ENCODE peak calls at places on chromosome 19, in five cellular contexts. One of them, this sample, is unnamed. For H3K9me3 and H3K36me3, the result is how much of the 10 kb centered on the place peaks cover.

GRCh38 chr19:17553256-17553655 is 2.2 kb upstream of the COLGALT1 start:
- DNase-seq in SK-N-SH: no peak
- DNase-seq in CD4-positive, alpha-beta memory T cell: no peak
- DNase-seq in esophagus muscularis mucosa: no peak
- DNase-seq in body of pancreas: peak
- DNase-seq in this sample: no peak

GRCh38 chr19:18160792-18161690 is 8.1 kb downstream of the PIK3R2 start:
- DNase-seq in SK-N-SH: peak
- DNase-seq in CD4-positive, alpha-beta memory T cell: peak
- DNase-seq in esophagus muscularis mucosa: no peak
- DNase-seq in body of pancreas: peak
- DNase-seq in this sample: peak

GRCh38 chr19:29533578-29534544 is 8.1 kb downstream of the VSTM2B start:
- DNase-seq in SK-N-SH: no peak
- DNase-seq in CD4-positive, alpha-beta memory T cell: no peak
- DNase-seq in esophagus muscularis mucosa: no peak
- DNase-seq in body of pancreas: no peak
- DNase-seq in this sample: no peak

GRCh38 chr19:17125728-17126677 is 50.4 kb downstream of the MYO9B start:
- DNase-seq in SK-N-SH: peak
- DNase-seq in CD4-positive, alpha-beta memory T cell: peak
- DNase-seq in esophagus muscularis mucosa: no peak
- DNase-seq in body of pancreas: peak
- DNase-seq in this sample: peak

GRCh38 chr19:41323430-41324125 is 13.6 kb downstream of the CCDC97 start:
- DNase-seq in SK-N-SH: peak
- DNase-seq in CD4-positive, alpha-beta memory T cell: no peak
- DNase-seq in esophagus muscularis mucosa: no peak
- DNase-seq in body of pancreas: peak
- DNase-seq in this sample: no peak

GRCh38 chr19:45446295-45446694 is 21.5 kb upstream of the FOSB start:
- DNase-seq in SK-N-SH: peak
- DNase-seq in CD4-positive, alpha-beta memory T cell: no peak
- DNase-seq in esophagus muscularis mucosa: no peak
- DNase-seq in body of pancreas: no peak
- DNase-seq in this sample: peak

GRCh38 chr19:50772408-50773311 is 2.4 kb downstream of the GPR32 start:
- DNase-seq in SK-N-SH: peak
- DNase-seq in CD4-positive, alpha-beta memory T cell: no peak
- DNase-seq in esophagus muscularis mucosa: no peak
- DNase-seq in body of pancreas: no peak
- DNase-seq in this sample: no peak

GRCh38 chr19:47176071-47176626 is 45.5 kb downstream of the SAE1 start:
- DNase-seq in SK-N-SH: no peak
- DNase-seq in CD4-positive, alpha-beta memory T cell: no peak
- DNase-seq in esophagus muscularis mucosa: no peak
- DNase-seq in body of pancreas: no peak
- DNase-seq in this sample: no peak

GRCh38 chr19:15476334-15476733 is 3.0 kb downstream of the PGLYRP2 start:
- DNase-seq in SK-N-SH: no peak
- DNase-seq in CD4-positive, alpha-beta memory T cell: no peak
- DNase-seq in esophagus muscularis mucosa: no peak
- DNase-seq in body of pancreas: no peak
- DNase-seq in this sample: no peak

GRCh38 chr19:35273686-35274259 is 5.0 kb downstream of the USF2 start:
- DNase-seq in SK-N-SH: no peak
- DNase-seq in CD4-positive, alpha-beta memory T cell: no peak
- DNase-seq in esophagus muscularis mucosa: no peak
- DNase-seq in body of pancreas: no peak
- DNase-seq in this sample: no peak

GRCh38 chr19:14310055-14310454 is 71.2 kb upstream of the ADGRE5 start:
- DNase-seq in SK-N-SH: no peak
- DNase-seq in CD4-positive, alpha-beta memory T cell: no peak
- DNase-seq in esophagus muscularis mucosa: no peak
- DNase-seq in body of pancreas: no peak
- DNase-seq in this sample: no peak

GRCh38 chr19:29194658-29195057 is 18.3 kb downstream of the UQCRFS1 start:
- DNase-seq in SK-N-SH: no peak
- DNase-seq in CD4-positive, alpha-beta memory T cell: no peak
- DNase-seq in esophagus muscularis mucosa: no peak
- DNase-seq in body of pancreas: no peak
- DNase-seq in this sample: no peak

GRCh38 chr19:18397242-18398202 is at the start of gene LRRC25:
- DNase-seq in SK-N-SH: peak
- DNase-seq in CD4-positive, alpha-beta memory T cell: no peak
- DNase-seq in esophagus muscularis mucosa: no peak
- DNase-seq in body of pancreas: no peak
- DNase-seq in this sample: peak

GRCh38 chr19:7904074-7905020 is 670 bp downstream of the MAP2K7 start:
- DNase-seq in SK-N-SH: peak
- DNase-seq in CD4-positive, alpha-beta memory T cell: peak
- DNase-seq in esophagus muscularis mucosa: no peak
- DNase-seq in body of pancreas: no peak
- DNase-seq in this sample: peak

GRCh38 chr19:18649371-18650047 is 12.7 kb downstream of the KLHL26 start:
- DNase-seq in SK-N-SH: no peak
- DNase-seq in CD4-positive, alpha-beta memory T cell: no peak
- DNase-seq in esophagus muscularis mucosa: no peak
- DNase-seq in body of pancreas: peak
- DNase-seq in this sample: no peak

GRCh38 chr19:7869910-7870511 is 4.2 kb downstream of the PRR36 start:
- DNase-seq in SK-N-SH: peak
- DNase-seq in CD4-positive, alpha-beta memory T cell: peak
- DNase-seq in esophagus muscularis mucosa: no peak
- DNase-seq in body of pancreas: peak
- DNase-seq in this sample: peak

GRCh38 chr19:17441241-17442135 is 7.0 kb downstream of the TMEM221 start:
- DNase-seq in SK-N-SH: peak
- DNase-seq in CD4-positive, alpha-beta memory T cell: no peak
- DNase-seq in esophagus muscularis mucosa: no peak
- DNase-seq in body of pancreas: peak
- DNase-seq in this sample: peak

GRCh38 chr19:17560205-17560595 is 4.8 kb downstream of the COLGALT1 start:
- DNase-seq in SK-N-SH: no peak
- DNase-seq in CD4-positive, alpha-beta memory T cell: no peak
- DNase-seq in esophagus muscularis mucosa: no peak
- DNase-seq in body of pancreas: peak
- DNase-seq in this sample: no peak

GRCh38 chr19:38522915-38523314 is 89.4 kb downstream of the RYR1 start:
- DNase-seq in SK-N-SH: no peak
- DNase-seq in CD4-positive, alpha-beta memory T cell: no peak
- DNase-seq in esophagus muscularis mucosa: no peak
- DNase-seq in body of pancreas: no peak
- DNase-seq in this sample: no peak

GRCh38 chr19:4510435-4511255 is 7.6 kb downstream of the PLIN4 start:
- DNase-seq in SK-N-SH: no peak
- DNase-seq in CD4-positive, alpha-beta memory T cell: no peak
- DNase-seq in esophagus muscularis mucosa: no peak
- DNase-seq in body of pancreas: no peak
- DNase-seq in this sample: no peak

GRCh38 chr19:18021121-18021755 is 13.3 kb downstream of the ARRDC2 start:
- DNase-seq in SK-N-SH: no peak
- DNase-seq in CD4-positive, alpha-beta memory T cell: peak
- DNase-seq in esophagus muscularis mucosa: peak
- DNase-seq in body of pancreas: peak
- DNase-seq in this sample: no peak

GRCh38 chr19:12937243-12938053 is 961 bp upstream of the CALR start:
- DNase-seq in SK-N-SH: peak
- DNase-seq in CD4-positive, alpha-beta memory T cell: no peak
- DNase-seq in esophagus muscularis mucosa: peak
- DNase-seq in body of pancreas: peak
- DNase-seq in this sample: no peak

GRCh38 chr19:35843676-35844481 is 8.4 kb downstream of the NPHS1 start:
- DNase-seq in SK-N-SH: peak
- DNase-seq in CD4-positive, alpha-beta memory T cell: no peak
- DNase-seq in esophagus muscularis mucosa: no peak
- DNase-seq in body of pancreas: peak
- DNase-seq in this sample: no peak

GRCh38 chr19:22612316-22612715 is 21.8 kb upstream of the ZNF492 start:
- DNase-seq in SK-N-SH: no peak
- DNase-seq in CD4-positive, alpha-beta memory T cell: no peak
- DNase-seq in esophagus muscularis mucosa: no peak
- DNase-seq in body of pancreas: no peak
- DNase-seq in this sample: no peak

GRCh38 chr19:22607653-22608430 is 26.3 kb upstream of the ZNF492 start:
- DNase-seq in SK-N-SH: no peak
- DNase-seq in CD4-positive, alpha-beta memory T cell: no peak
- DNase-seq in esophagus muscularis mucosa: peak
- DNase-seq in body of pancreas: no peak
- DNase-seq in this sample: no peak

GRCh38 chr19:22609630-22610029 is 24.5 kb upstream of the ZNF492 start:
- DNase-seq in SK-N-SH: no peak
- DNase-seq in CD4-positive, alpha-beta memory T cell: no peak
- DNase-seq in esophagus muscularis mucosa: peak
- DNase-seq in body of pancreas: no peak
- DNase-seq in this sample: no peak

GRCh38 chr19:22608441-22608840 is 25.7 kb upstream of the ZNF492 start:
- DNase-seq in SK-N-SH: no peak
- DNase-seq in CD4-positive, alpha-beta memory T cell: no peak
- DNase-seq in esophagus muscularis mucosa: peak
- DNase-seq in body of pancreas: no peak
- DNase-seq in this sample: no peak

GRCh38 chr19:22610121-22610520 is 24.0 kb upstream of the ZNF492 start:
- DNase-seq in SK-N-SH: no peak
- DNase-seq in CD4-positive, alpha-beta memory T cell: no peak
- DNase-seq in esophagus muscularis mucosa: no peak
- DNase-seq in body of pancreas: no peak
- DNase-seq in this sample: no peak
- H3K9me3 ChIP-seq in SK-N-SH: under half
- H3K9me3 ChIP-seq in CD4-positive, alpha-beta memory T cell: under half
- H3K9me3 ChIP-seq in esophagus muscularis mucosa: under half
- H3K9me3 ChIP-seq in body of pancreas: under half
- H3K9me3 ChIP-seq in this sample: under half

GRCh38 chr19:1068111-1069001 is 1.4 kb downstream of the ARHGAP45 start:
- DNase-seq in SK-N-SH: no peak
- DNase-seq in CD4-positive, alpha-beta memory T cell: peak
- DNase-seq in esophagus muscularis mucosa: no peak
- DNase-seq in body of pancreas: no peak
- DNase-seq in this sample: peak

GRCh38 chr19:1070576-1070930 is 3.6 kb downstream of the ARHGAP45 start:
- DNase-seq in SK-N-SH: no peak
- DNase-seq in CD4-positive, alpha-beta memory T cell: no peak
- DNase-seq in esophagus muscularis mucosa: no peak
- DNase-seq in body of pancreas: no peak
- DNase-seq in this sample: no peak

GRCh38 chr19:1070931-1071791 is 4.2 kb downstream of the ARHGAP45 start:
- DNase-seq in SK-N-SH: peak
- DNase-seq in CD4-positive, alpha-beta memory T cell: no peak
- DNase-seq in esophagus muscularis mucosa: no peak
- DNase-seq in body of pancreas: no peak
- DNase-seq in this sample: peak

GRCh38 chr19:1067341-1068103 is 555 bp downstream of the ARHGAP45 start:
- DNase-seq in SK-N-SH: no peak
- DNase-seq in CD4-positive, alpha-beta memory T cell: peak
- DNase-seq in esophagus muscularis mucosa: no peak
- DNase-seq in body of pancreas: no peak
- DNase-seq in this sample: no peak

DNA sequence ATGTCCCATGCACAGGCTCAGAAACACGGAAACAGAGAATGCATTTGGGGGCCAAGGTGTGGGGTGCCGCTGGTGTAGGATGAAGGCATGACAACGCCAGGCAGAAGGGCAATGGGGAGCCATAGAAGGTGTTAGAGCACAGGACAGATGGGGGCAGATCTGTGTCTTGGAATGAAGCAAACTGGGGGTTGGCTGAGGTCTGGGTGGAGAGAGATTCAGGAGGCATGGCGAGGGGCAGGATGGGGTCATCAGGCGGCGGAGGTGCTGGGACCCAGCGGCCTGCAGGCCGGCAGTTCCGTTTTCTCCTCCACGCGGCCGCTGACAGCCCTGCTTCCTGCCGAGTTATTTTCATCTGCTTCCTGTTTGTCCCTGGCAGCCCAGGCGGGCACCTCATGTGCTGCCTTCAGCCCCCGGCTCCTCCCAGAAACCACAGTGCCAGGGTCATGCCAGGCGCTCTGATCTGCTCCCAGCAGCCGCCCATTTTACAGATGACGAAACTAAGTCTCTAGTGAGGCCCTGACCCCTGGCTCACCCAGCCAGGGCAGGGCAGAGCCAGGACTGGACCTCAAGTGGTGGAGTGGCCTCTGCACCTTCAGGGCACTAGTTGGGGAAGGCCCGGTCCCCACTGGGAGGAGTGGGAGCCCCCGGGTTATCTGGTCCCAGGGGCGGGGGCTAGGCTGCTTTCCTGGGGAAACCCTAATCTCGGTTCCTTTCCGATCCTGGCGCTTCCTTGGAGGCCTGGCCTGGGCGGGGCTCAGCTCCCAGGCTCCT is 2.2 kb downstream of the ARHGAP45 start:
- DNase-seq in SK-N-SH: no peak
- DNase-seq in CD4-positive, alpha-beta memory T cell: peak
- DNase-seq in esophagus muscularis mucosa: peak
- DNase-seq in body of pancreas: peak
- DNase-seq in this sample: peak
- H3K36me3 ChIP-seq in SK-N-SH: under half
- H3K36me3 ChIP-seq in CD4-positive, alpha-beta memory T cell: under half
- H3K36me3 ChIP-seq in esophagus muscularis mucosa: under half
- H3K36me3 ChIP-seq in body of pancreas: under half
- H3K36me3 ChIP-seq in this sample: under half

GRCh38 chr19:9354651-9355050 is 8.2 kb upstream of the ZNF177 start:
- DNase-seq in SK-N-SH: peak
- DNase-seq in CD4-positive, alpha-beta memory T cell: no peak
- DNase-seq in esophagus muscularis mucosa: no peak
- DNase-seq in body of pancreas: no peak
- DNase-seq in this sample: no peak

GRCh38 chr19:9353011-9353410 is 9.8 kb upstream of the ZNF177 start:
- DNase-seq in SK-N-SH: no peak
- DNase-seq in CD4-positive, alpha-beta memory T cell: no peak
- DNase-seq in esophagus muscularis mucosa: no peak
- DNase-seq in body of pancreas: no peak
- DNase-seq in this sample: no peak

GRCh38 chr19:9348253-9348652 is 14.6 kb upstream of the ZNF177 start:
- DNase-seq in SK-N-SH: no peak
- DNase-seq in CD4-positive, alpha-beta memory T cell: no peak
- DNase-seq in esophagus muscularis mucosa: no peak
- DNase-seq in body of pancreas: no peak
- DNase-seq in this sample: no peak

GRCh38 chr19:9348671-9349070 is 14.1 kb upstream of the ZNF177 start:
- DNase-seq in SK-N-SH: no peak
- DNase-seq in CD4-positive, alpha-beta memory T cell: no peak
- DNase-seq in esophagus muscularis mucosa: no peak
- DNase-seq in body of pancreas: no peak
- DNase-seq in this sample: no peak

DNA sequence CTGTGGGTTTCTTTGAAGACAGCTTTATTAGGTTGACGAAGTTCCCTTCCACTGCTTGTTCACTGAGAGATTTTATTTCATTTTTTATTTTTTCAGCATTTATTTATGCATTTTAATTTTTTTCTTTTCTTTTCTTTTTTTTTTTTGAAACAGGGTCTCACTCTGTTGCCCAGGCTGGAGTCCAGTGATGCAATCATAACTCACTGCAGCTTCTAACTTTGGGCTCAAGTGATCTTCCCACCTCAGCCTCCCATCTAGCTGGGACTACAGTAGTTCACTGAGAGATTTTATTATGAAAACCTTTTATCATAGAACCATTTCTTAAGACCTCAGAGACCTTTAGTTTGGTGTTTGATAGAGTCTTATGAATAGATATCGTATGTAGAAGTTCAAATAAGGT is 10.3 kb upstream of the ZNF177 start:
- DNase-seq in SK-N-SH: no peak
- DNase-seq in CD4-positive, alpha-beta memory T cell: no peak
- DNase-seq in esophagus muscularis mucosa: no peak
- DNase-seq in body of pancreas: no peak
- DNase-seq in this sample: no peak
- H3K9me3 ChIP-seq in SK-N-SH: under half
- H3K9me3 ChIP-seq in CD4-positive, alpha-beta memory T cell: under half
- H3K9me3 ChIP-seq in esophagus muscularis mucosa: half or more
- H3K9me3 ChIP-seq in body of pancreas: under half
- H3K9me3 ChIP-seq in this sample: half or more

GRCh38 chr19:49554701-49555181 is 25.6 kb downstream of the NOSIP start:
- DNase-seq in SK-N-SH: no peak
- DNase-seq in CD4-positive, alpha-beta memory T cell: peak
- DNase-seq in esophagus muscularis mucosa: no peak
- DNase-seq in body of pancreas: peak
- DNase-seq in this sample: no peak
- H3K36me3 ChIP-seq in SK-N-SH: under half
- H3K36me3 ChIP-seq in CD4-positive, alpha-beta memory T cell: under half
- H3K36me3 ChIP-seq in esophagus muscularis mucosa: half or more
- H3K36me3 ChIP-seq in body of pancreas: under half
- H3K36me3 ChIP-seq in this sample: under half